ENCODE peak calls at places on chromosomes 4 and X, in nine cellular contexts. One of them, this sample, is unnamed. For H3K36me3, the result is how much of the 10 kb centered on the place peaks cover.

GRCh38 chrX:40468033-40468979 is 112.5 kb upstream of the ATP6AP2 start:
- DNase-seq in aorta: peak
- DNase-seq in transverse colon: peak
- DNase-seq in mucosa of descending colon: peak
- DNase-seq in esophagus muscularis mucosa: no peak
- DNase-seq in Caco-2: peak
- DNase-seq in mesendoderm: peak
- DNase-seq in ascending aorta: no peak
- DNase-seq in cardiac muscle cell: peak
- DNase-seq in this sample: peak

GRCh38 chr4:78585633-78586032 is 34.1 kb downstream of the ANXA3 start:
- DNase-seq in aorta: no peak
- DNase-seq in transverse colon: no peak
- DNase-seq in mucosa of descending colon: no peak
- DNase-seq in esophagus muscularis mucosa: no peak
- DNase-seq in Caco-2: no peak
- DNase-seq in mesendoderm: no peak
- DNase-seq in ascending aorta: no peak
- DNase-seq in cardiac muscle cell: no peak
- DNase-seq in this sample: no peak

GRCh38 chrX:106619797-106620196 is 8.0 kb downstream of the RADX start:
- DNase-seq in aorta: no peak
- DNase-seq in transverse colon: no peak
- DNase-seq in mucosa of descending colon: no peak
- DNase-seq in esophagus muscularis mucosa: no peak
- DNase-seq in Caco-2: peak
- DNase-seq in mesendoderm: peak
- DNase-seq in ascending aorta: no peak
- DNase-seq in cardiac muscle cell: peak
- DNase-seq in this sample: no peak

GRCh38 chr4:80024335-80024734 is 48.7 kb downstream of the ANTXR2 start:
- DNase-seq in aorta: no peak
- DNase-seq in transverse colon: no peak
- DNase-seq in mucosa of descending colon: no peak
- DNase-seq in esophagus muscularis mucosa: no peak
- DNase-seq in Caco-2: no peak
- DNase-seq in mesendoderm: no peak
- DNase-seq in ascending aorta: no peak
- DNase-seq in cardiac muscle cell: no peak
- DNase-seq in this sample: no peak

GRCh38 chr4:98203406-98204235 is 57.6 kb upstream of the RAP1GDS1 start:
- DNase-seq in aorta: no peak
- DNase-seq in transverse colon: no peak
- DNase-seq in mucosa of descending colon: no peak
- DNase-seq in esophagus muscularis mucosa: no peak
- DNase-seq in Caco-2: no peak
- DNase-seq in mesendoderm: peak
- DNase-seq in ascending aorta: no peak
- DNase-seq in cardiac muscle cell: no peak
- DNase-seq in this sample: no peak

GRCh38 chr4:41256740-41257256 is at the start of gene UCHL1:
- DNase-seq in aorta: peak
- DNase-seq in transverse colon: peak
- DNase-seq in mucosa of descending colon: peak
- DNase-seq in esophagus muscularis mucosa: no peak
- DNase-seq in Caco-2: peak
- DNase-seq in mesendoderm: peak
- DNase-seq in ascending aorta: peak
- DNase-seq in cardiac muscle cell: peak
- DNase-seq in this sample: peak

GRCh38 chrX:123475068-123475724 is 257.7 kb downstream of the THOC2 start:
- DNase-seq in aorta: no peak
- DNase-seq in transverse colon: no peak
- DNase-seq in mucosa of descending colon: no peak
- DNase-seq in esophagus muscularis mucosa: no peak
- DNase-seq in Caco-2: no peak
- DNase-seq in mesendoderm: peak
- DNase-seq in ascending aorta: no peak
- DNase-seq in cardiac muscle cell: peak
- DNase-seq in this sample: no peak

GRCh38 chr4:119490335-119490734 is 138.3 kb downstream of the PDE5A start:
- DNase-seq in aorta: no peak
- DNase-seq in transverse colon: peak
- DNase-seq in mucosa of descending colon: no peak
- DNase-seq in esophagus muscularis mucosa: no peak
- DNase-seq in Caco-2: peak
- DNase-seq in mesendoderm: peak
- DNase-seq in ascending aorta: no peak
- DNase-seq in cardiac muscle cell: peak
- DNase-seq in this sample: no peak

GRCh38 chr4:113293043-113293560 is 243.6 kb downstream of the ANK2 start:
- DNase-seq in aorta: peak
- DNase-seq in transverse colon: no peak
- DNase-seq in mucosa of descending colon: no peak
- DNase-seq in esophagus muscularis mucosa: no peak
- DNase-seq in Caco-2: no peak
- DNase-seq in mesendoderm: peak
- DNase-seq in ascending aorta: no peak
- DNase-seq in cardiac muscle cell: peak
- DNase-seq in this sample: no peak

GRCh38 chrX:23786268-23786815 is 3.4 kb downstream of the SAT1 start:
- DNase-seq in aorta: no peak
- DNase-seq in transverse colon: no peak
- DNase-seq in mucosa of descending colon: no peak
- DNase-seq in esophagus muscularis mucosa: no peak
- DNase-seq in Caco-2: no peak
- DNase-seq in mesendoderm: no peak
- DNase-seq in ascending aorta: no peak
- DNase-seq in cardiac muscle cell: peak
- DNase-seq in this sample: no peak

GRCh38 chr4:112895785-112896184 is 153.7 kb upstream of the ANK2 start:
- DNase-seq in aorta: no peak
- DNase-seq in transverse colon: no peak
- DNase-seq in mucosa of descending colon: no peak
- DNase-seq in esophagus muscularis mucosa: no peak
- DNase-seq in Caco-2: no peak
- DNase-seq in mesendoderm: peak
- DNase-seq in ascending aorta: no peak
- DNase-seq in cardiac muscle cell: no peak
- DNase-seq in this sample: no peak

GRCh38 chr4:116357758-116358157 is 727.6 kb downstream of the TRAM1L1 start:
- DNase-seq in aorta: no peak
- DNase-seq in transverse colon: peak
- DNase-seq in mucosa of descending colon: no peak
- DNase-seq in esophagus muscularis mucosa: no peak
- DNase-seq in Caco-2: peak
- DNase-seq in mesendoderm: peak
- DNase-seq in ascending aorta: no peak
- DNase-seq in cardiac muscle cell: peak
- DNase-seq in this sample: no peak

DNA sequence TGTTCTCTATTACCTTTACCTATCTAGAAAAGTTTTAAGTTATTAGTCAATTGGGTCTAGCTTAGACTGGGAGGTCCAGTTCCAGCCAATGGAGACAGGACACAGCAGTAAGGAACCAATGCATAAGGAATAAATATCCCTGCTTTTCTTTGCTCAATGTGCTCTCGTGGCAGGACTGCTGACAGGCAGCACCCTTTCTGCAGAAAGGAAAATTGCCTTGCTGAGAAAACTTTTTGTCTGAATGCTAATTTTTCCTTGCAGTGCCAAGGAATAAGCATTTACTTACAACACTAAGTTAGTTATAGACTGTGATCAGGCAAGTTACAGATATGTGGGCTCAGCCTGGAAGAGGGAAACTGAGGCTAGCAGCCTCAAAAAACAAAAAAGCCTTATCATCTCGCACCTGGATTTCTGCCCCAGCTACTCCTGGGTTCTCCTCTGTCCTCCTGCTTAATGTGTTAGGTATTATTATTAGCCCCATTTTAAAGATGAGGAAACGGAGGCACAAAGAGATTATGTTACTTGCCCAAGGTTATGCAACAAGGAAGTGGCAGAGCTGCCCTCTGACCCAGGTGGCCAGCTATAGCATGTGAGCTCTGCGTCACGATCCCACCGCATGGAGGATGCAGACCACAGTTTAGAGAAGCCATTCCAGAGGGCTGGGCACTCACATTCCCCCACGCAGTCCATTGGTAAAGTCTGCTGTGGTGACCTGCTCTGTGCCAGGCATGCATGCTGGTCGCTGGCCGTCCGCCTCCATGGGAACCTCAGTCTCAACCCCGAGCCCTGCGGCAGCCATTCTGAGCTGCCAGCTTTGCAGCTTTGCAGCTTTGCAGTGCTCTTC is 40.5 kb upstream of the C4orf50 start:
- DNase-seq in aorta: no peak
- DNase-seq in transverse colon: no peak
- DNase-seq in mucosa of descending colon: no peak
- DNase-seq in esophagus muscularis mucosa: no peak
- DNase-seq in Caco-2: no peak
- DNase-seq in mesendoderm: no peak
- DNase-seq in ascending aorta: no peak
- DNase-seq in cardiac muscle cell: no peak
- DNase-seq in this sample: no peak
- H3K36me3 ChIP-seq in aorta: under half
- H3K36me3 ChIP-seq in transverse colon: under half
- H3K36me3 ChIP-seq in mucosa of descending colon: under half
- H3K36me3 ChIP-seq in esophagus muscularis mucosa: under half
- H3K36me3 ChIP-seq in Caco-2: under half
- H3K36me3 ChIP-seq in mesendoderm: under half
- H3K36me3 ChIP-seq in ascending aorta: under half
- H3K36me3 ChIP-seq in cardiac muscle cell: under half
- H3K36me3 ChIP-seq in this sample: under half

DNA sequence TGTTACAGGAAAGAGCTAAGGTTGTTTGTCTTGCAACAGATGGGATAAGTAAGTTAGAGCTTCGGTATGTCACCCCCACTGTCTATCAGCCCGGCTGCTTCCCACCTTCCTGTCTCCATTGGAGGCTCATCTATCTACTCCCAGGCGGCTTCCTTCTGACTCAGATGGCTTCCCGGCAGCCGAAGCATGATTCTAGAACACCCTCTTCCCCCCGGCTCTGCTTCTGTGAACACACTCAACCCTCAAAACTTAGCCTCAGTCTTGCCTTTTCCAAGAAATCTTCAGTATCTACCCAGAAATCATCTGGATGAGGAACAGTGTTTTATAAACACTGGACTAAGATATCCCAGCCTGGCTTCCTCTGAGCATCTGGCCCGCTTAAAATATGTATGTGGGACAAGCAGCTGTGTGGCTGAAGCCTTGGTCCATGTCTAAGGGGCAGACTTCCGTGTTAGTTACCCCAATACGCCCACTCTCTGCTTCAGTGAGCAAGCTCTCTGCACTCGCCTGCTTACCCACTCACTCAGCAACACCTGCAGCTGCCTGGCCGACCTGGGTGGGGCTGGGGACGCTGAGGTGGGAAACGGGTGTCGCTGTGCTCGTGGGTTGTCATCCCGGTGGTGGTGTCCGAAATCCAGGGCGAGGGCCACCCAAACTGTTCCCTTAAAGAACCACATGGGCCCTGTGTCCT is 12.0 kb upstream of the SLC2A9 start:
- DNase-seq in aorta: no peak
- DNase-seq in transverse colon: no peak
- DNase-seq in mucosa of descending colon: no peak
- DNase-seq in esophagus muscularis mucosa: no peak
- DNase-seq in Caco-2: no peak
- DNase-seq in mesendoderm: no peak
- DNase-seq in ascending aorta: peak
- DNase-seq in cardiac muscle cell: peak
- DNase-seq in this sample: peak
- H3K4me3 ChIP-seq in aorta: no peak
- H3K4me3 ChIP-seq in transverse colon: no peak
- H3K4me3 ChIP-seq in mucosa of descending colon: no peak
- H3K4me3 ChIP-seq in esophagus muscularis mucosa: no peak
- H3K4me3 ChIP-seq in Caco-2: no peak
- H3K4me3 ChIP-seq in mesendoderm: no peak
- H3K4me3 ChIP-seq in ascending aorta: no peak
- H3K4me3 ChIP-seq in cardiac muscle cell: no peak
- H3K4me3 ChIP-seq in this sample: peak

GRCh38 chr4:3220586-3221494 is 28.1 kb upstream of the MSANTD1 start:
- DNase-seq in aorta: peak
- DNase-seq in transverse colon: no peak
- DNase-seq in mucosa of descending colon: no peak
- DNase-seq in esophagus muscularis mucosa: no peak
- DNase-seq in Caco-2: no peak
- DNase-seq in mesendoderm: no peak
- DNase-seq in ascending aorta: no peak
- DNase-seq in cardiac muscle cell: no peak
- DNase-seq in this sample: peak

GRCh38 chr4:3219761-3220481 is 29.0 kb upstream of the MSANTD1 start:
- DNase-seq in aorta: peak
- DNase-seq in transverse colon: no peak
- DNase-seq in mucosa of descending colon: no peak
- DNase-seq in esophagus muscularis mucosa: no peak
- DNase-seq in Caco-2: no peak
- DNase-seq in mesendoderm: no peak
- DNase-seq in ascending aorta: no peak
- DNase-seq in cardiac muscle cell: no peak
- DNase-seq in this sample: no peak

GRCh38 chr4:3223346-3223745 is 25.6 kb upstream of the MSANTD1 start:
- DNase-seq in aorta: peak
- DNase-seq in transverse colon: no peak
- DNase-seq in mucosa of descending colon: no peak
- DNase-seq in esophagus muscularis mucosa: no peak
- DNase-seq in Caco-2: no peak
- DNase-seq in mesendoderm: no peak
- DNase-seq in ascending aorta: no peak
- DNase-seq in cardiac muscle cell: no peak
- DNase-seq in this sample: peak

GRCh38 chr4:3223986-3224748 is 24.8 kb upstream of the MSANTD1 start:
- DNase-seq in aorta: peak
- DNase-seq in transverse colon: no peak
- DNase-seq in mucosa of descending colon: no peak
- DNase-seq in esophagus muscularis mucosa: no peak
- DNase-seq in Caco-2: no peak
- DNase-seq in mesendoderm: no peak
- DNase-seq in ascending aorta: no peak
- DNase-seq in cardiac muscle cell: no peak
- DNase-seq in this sample: no peak

GRCh38 chr4:3221996-3222395 is 27.0 kb upstream of the MSANTD1 start:
- DNase-seq in aorta: peak
- DNase-seq in transverse colon: no peak
- DNase-seq in mucosa of descending colon: no peak
- DNase-seq in esophagus muscularis mucosa: no peak
- DNase-seq in Caco-2: no peak
- DNase-seq in mesendoderm: no peak
- DNase-seq in ascending aorta: no peak
- DNase-seq in cardiac muscle cell: no peak
- DNase-seq in this sample: no peak
- H3K36me3 ChIP-seq in aorta: under half
- H3K36me3 ChIP-seq in transverse colon: half or more
- H3K36me3 ChIP-seq in mucosa of descending colon: under half
- H3K36me3 ChIP-seq in esophagus muscularis mucosa: half or more
- H3K36me3 ChIP-seq in Caco-2: under half
- H3K36me3 ChIP-seq in mesendoderm: under half
- H3K36me3 ChIP-seq in ascending aorta: half or more
- H3K36me3 ChIP-seq in cardiac muscle cell: under half
- H3K36me3 ChIP-seq in this sample: half or more

GRCh38 chr4:234178-234577 is 71.1 kb downstream of the ZNF732 start:
- DNase-seq in aorta: no peak
- DNase-seq in transverse colon: no peak
- DNase-seq in mucosa of descending colon: no peak
- DNase-seq in esophagus muscularis mucosa: no peak
- DNase-seq in Caco-2: no peak
- DNase-seq in mesendoderm: peak
- DNase-seq in ascending aorta: no peak
- DNase-seq in cardiac muscle cell: no peak
- DNase-seq in this sample: no peak

GRCh38 chr4:236028-236427 is 69.2 kb downstream of the ZNF732 start:
- DNase-seq in aorta: no peak
- DNase-seq in transverse colon: no peak
- DNase-seq in mucosa of descending colon: no peak
- DNase-seq in esophagus muscularis mucosa: no peak
- DNase-seq in Caco-2: no peak
- DNase-seq in mesendoderm: no peak
- DNase-seq in ascending aorta: no peak
- DNase-seq in cardiac muscle cell: no peak
- DNase-seq in this sample: no peak
- H3K4me3 ChIP-seq in aorta: no peak
- H3K4me3 ChIP-seq in transverse colon: no peak
- H3K4me3 ChIP-seq in mucosa of descending colon: no peak
- H3K4me3 ChIP-seq in esophagus muscularis mucosa: no peak
- H3K4me3 ChIP-seq in Caco-2: no peak
- H3K4me3 ChIP-seq in mesendoderm: no peak
- H3K4me3 ChIP-seq in ascending aorta: no peak
- H3K4me3 ChIP-seq in cardiac muscle cell: no peak
- H3K4me3 ChIP-seq in this sample: no peak

This sample was measured in left ventricle myocardium inferior.